ENCODE peak calls at places on chromosomes 3 and 15, in four cellular contexts. One of them, this sample, is unnamed.
A peak's percentile ranks its signal among the peaks of the same experiment; 100 is the strongest.

GRCh38 chr3:55571913-55572312 is 84.8 kb upstream of the WNT5A start:
- DNase-seq in stomach: no peak
- DNase-seq in spleen: no peak
- DNase-seq in heart right ventricle: peak; percentile 68
- DNase-seq in this sample: peak; percentile 24

GRCh38 chr3:39907981-39908380 is 98.6 kb downstream of the MYRIP start:
- DNase-seq in stomach: no peak
- DNase-seq in spleen: peak; percentile 76
- DNase-seq in heart right ventricle: peak; percentile 13
- DNase-seq in this sample: peak; percentile 16

GRCh38 chr3:57729339-57730039 is 26.6 kb upstream of the SLMAP start:
- DNase-seq in stomach: no peak
- DNase-seq in spleen: no peak
- DNase-seq in heart right ventricle: no peak
- DNase-seq in this sample: no peak

GRCh38 chr3:34185301-34185700 is 386.9 kb downstream of the PDCD6IP start:
- DNase-seq in stomach: no peak
- DNase-seq in spleen: no peak
- DNase-seq in heart right ventricle: no peak
- DNase-seq in this sample: no peak

GRCh38 chr3:144931590-144931989 is 960.0 kb downstream of the DIPK2A start:
- DNase-seq in stomach: no peak
- DNase-seq in spleen: no peak
- DNase-seq in heart right ventricle: no peak
- DNase-seq in this sample: no peak

GRCh38 chr15:83339396-83339795 is 54.9 kb upstream of the BNC1 start:
- DNase-seq in stomach: no peak
- DNase-seq in spleen: no peak
- DNase-seq in heart right ventricle: no peak
- DNase-seq in this sample: no peak

GRCh38 chr3:135549928-135550327 is 415.6 kb upstream of the PPP2R3A start:
- DNase-seq in stomach: no peak
- DNase-seq in spleen: no peak
- DNase-seq in heart right ventricle: no peak
- DNase-seq in this sample: no peak

GRCh38 chr15:40105517-40106202 is 3.0 kb downstream of the BMF start:
- DNase-seq in stomach: no peak
- DNase-seq in spleen: peak; percentile 83
- DNase-seq in heart right ventricle: no peak
- DNase-seq in this sample: no peak

GRCh38 chr15:45187894-45188830 is at the start of gene SHF:
- DNase-seq in stomach: peak; percentile 65
- DNase-seq in spleen: peak; percentile 89
- DNase-seq in heart right ventricle: peak; percentile 64
- DNase-seq in this sample: no peak

GRCh38 chr15:36940636-36941285 is 159.6 kb downstream of the MEIS2 start:
- DNase-seq in stomach: no peak
- DNase-seq in spleen: no peak
- DNase-seq in heart right ventricle: no peak
- DNase-seq in this sample: no peak

GRCh38 chr3:134525293-134525692 is 39.4 kb downstream of the CEP63 start:
- DNase-seq in stomach: no peak
- DNase-seq in spleen: no peak
- DNase-seq in heart right ventricle: no peak
- DNase-seq in this sample: no peak

GRCh38 chr3:45551214-45552010 is 43.1 kb upstream of the LIMD1 start:
- DNase-seq in stomach: peak; percentile 33
- DNase-seq in spleen: no peak
- DNase-seq in heart right ventricle: peak; percentile 70
- DNase-seq in this sample: no peak

GRCh38 chr3:186609247-186609868 is 3.5 kb upstream of the AHSG start:
- DNase-seq in stomach: peak; percentile 41
- DNase-seq in spleen: no peak
- DNase-seq in heart right ventricle: no peak
- DNase-seq in this sample: peak; percentile 69

GRCh38 chr3:167810236-167810635 is 74.7 kb downstream of the SERPINI1 start:
- DNase-seq in stomach: no peak
- DNase-seq in spleen: no peak
- DNase-seq in heart right ventricle: no peak
- DNase-seq in this sample: no peak

GRCh38 chr3:167811071-167811470 is 75.5 kb downstream of the SERPINI1 start:
- DNase-seq in stomach: no peak
- DNase-seq in spleen: no peak
- DNase-seq in heart right ventricle: no peak
- DNase-seq in this sample: no peak

GRCh38 chr3:167816953-167817352 is 81.4 kb downstream of the SERPINI1 start:
- DNase-seq in stomach: no peak
- DNase-seq in spleen: no peak
- DNase-seq in heart right ventricle: no peak
- DNase-seq in this sample: no peak

GRCh38 chr3:167813169-167814123 is 77.9 kb downstream of the SERPINI1 start:
- DNase-seq in stomach: no peak
- DNase-seq in spleen: no peak
- DNase-seq in heart right ventricle: no peak
- DNase-seq in this sample: no peak

GRCh38 chr3:167814441-167814951 is 79.0 kb downstream of the SERPINI1 start:
- DNase-seq in stomach: peak; percentile 38
- DNase-seq in spleen: no peak
- DNase-seq in heart right ventricle: no peak
- DNase-seq in this sample: no peak
- TF ChIP-seq CTCF in stomach: no peak
- TF ChIP-seq CTCF in spleen: no peak
- TF ChIP-seq CTCF in heart right ventricle: peak; percentile 7
- TF ChIP-seq CTCF in this sample: no peak

GRCh38 chr3:149626671-149627070 is 31.2 kb downstream of the WWTR1 start:
- DNase-seq in stomach: no peak
- DNase-seq in spleen: no peak
- DNase-seq in heart right ventricle: no peak
- DNase-seq in this sample: no peak
- H3K4me1 ChIP-seq in stomach: no peaks in the 10 kb centered on the region
- H3K4me1 ChIP-seq in spleen: no peaks in the 10 kb centered on the region
- H3K4me1 ChIP-seq in heart right ventricle: peaks cover 85% of the 10 kb centered on the region
- H3K4me1 ChIP-seq in this sample: no peaks in the 10 kb centered on the region

DNA sequence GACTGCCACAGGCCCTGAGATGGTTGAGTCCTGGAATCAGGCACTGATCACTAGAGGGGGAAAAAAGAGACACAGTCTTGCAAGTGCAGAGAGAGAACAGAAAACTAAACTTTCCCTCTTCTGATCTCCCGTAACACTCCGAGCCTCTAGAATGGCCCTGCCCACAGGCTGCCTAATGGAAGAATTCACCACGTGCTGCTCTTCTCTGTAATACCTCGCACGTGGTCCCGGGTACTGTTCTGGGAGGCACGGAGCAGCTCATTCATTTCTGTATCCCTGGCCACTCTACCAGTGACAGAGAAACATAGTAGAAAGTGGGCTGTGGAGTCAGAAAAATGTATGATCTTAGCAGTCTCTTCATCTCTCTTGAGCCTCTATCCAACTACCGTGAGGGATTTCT is 30.4 kb downstream of the VGLL4 start:
- DNase-seq in stomach: no peak
- DNase-seq in spleen: no peak
- DNase-seq in heart right ventricle: no peak
- DNase-seq in this sample: no peak
- H3K4me3 ChIP-seq in stomach: no peak overlapping the region
- H3K4me3 ChIP-seq in spleen: no peak overlapping the region
- H3K4me3 ChIP-seq in heart right ventricle: no peak overlapping the region
- H3K4me3 ChIP-seq in this sample: no peak overlapping the region

GRCh38 chr3:129893616-129894070 is at the start of gene TMCC1:
- DNase-seq in stomach: peak; percentile 93
- DNase-seq in spleen: peak; percentile 98
- DNase-seq in heart right ventricle: peak; percentile 86
- DNase-seq in this sample: peak; percentile 93

GRCh38 chr3:129892486-129892856 is 1.0 kb downstream of the TMCC1 start:
- DNase-seq in stomach: no peak
- DNase-seq in spleen: peak; percentile 82
- DNase-seq in heart right ventricle: no peak
- DNase-seq in this sample: peak; percentile 27

GRCh38 chr3:129890125-129890524 is 3.4 kb downstream of the TMCC1 start:
- DNase-seq in stomach: no peak
- DNase-seq in spleen: no peak
- DNase-seq in heart right ventricle: no peak
- DNase-seq in this sample: no peak

GRCh38 chr3:129890891-129891290 is 2.6 kb downstream of the TMCC1 start:
- DNase-seq in stomach: no peak
- DNase-seq in spleen: no peak
- DNase-seq in heart right ventricle: no peak
- DNase-seq in this sample: no peak

DNA sequence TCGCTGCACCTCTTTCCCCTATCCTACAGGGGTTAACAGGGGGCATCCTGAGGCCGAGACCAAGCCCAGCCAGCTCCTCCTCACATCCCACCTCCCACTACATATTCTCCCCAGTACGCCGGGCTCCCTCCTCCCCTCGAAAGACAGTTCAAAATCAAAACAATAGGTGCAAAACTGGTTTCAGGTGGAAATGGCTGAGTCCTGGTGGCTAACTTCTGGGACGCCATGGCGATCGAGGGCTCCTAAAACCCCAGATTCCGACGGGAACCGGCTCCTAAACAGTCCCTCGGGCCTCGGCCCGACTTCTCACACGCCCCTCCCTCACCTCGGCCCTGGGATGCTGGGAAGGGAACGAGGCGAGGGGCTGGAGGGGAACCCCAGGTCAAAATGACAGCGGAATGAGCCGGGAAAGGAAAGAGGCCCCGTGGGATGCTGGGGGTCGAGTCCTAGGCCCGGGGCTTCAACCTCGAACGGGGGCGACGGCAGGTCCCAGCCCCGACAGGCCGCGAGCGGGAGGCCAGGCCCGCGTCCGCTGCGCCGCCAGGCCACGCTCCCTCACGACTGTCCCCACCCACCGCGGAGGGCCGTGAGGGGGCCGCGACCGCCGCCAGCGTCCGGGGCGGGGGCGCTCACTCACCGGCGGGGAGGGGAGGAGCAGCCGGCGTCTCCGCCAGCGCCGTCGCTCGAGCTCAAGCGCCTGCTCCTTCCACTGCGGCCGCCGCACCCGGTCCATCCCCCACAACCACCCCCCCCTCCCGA is 475 bp downstream of the TMCC1 start:
- DNase-seq in stomach: no peak
- DNase-seq in spleen: peak; percentile 95
- DNase-seq in heart right ventricle: peak; percentile 80
- DNase-seq in this sample: peak; percentile 85
- TF ChIP-seq CTCF in stomach: no peak
- TF ChIP-seq CTCF in spleen: no peak
- TF ChIP-seq CTCF in heart right ventricle: no peak
- TF ChIP-seq CTCF in this sample: no peak